ENCODE peak calls at places on chromosomes 1 and 21, in nine cellular contexts. V, Y, H, F, Q, U, L, K and W are unnamed samples.

GRCh38 chr1:59020151-59020997 is 236.5 kb upstream of the JUN start:
- DNase-seq in V (no peak), Y (no peak), H (no peak), F (no peak), Q (no peak), U (peak), L (peak), K (no peak), W (no peak)

GRCh38 chr1:199404976-199405375 is 622.5 kb upstream of the NR5A2 start:
- DNase-seq in V (no peak), Y (no peak), H (no peak), F (no peak), Q (no peak), U (no peak), L (no peak), K (no peak), W (no peak)

GRCh38 chr1:8259498-8260290 is 58.2 kb upstream of the SLC45A1 start:
- DNase-seq in V (no peak), Y (no peak), H (no peak), F (peak), Q (no peak), U (no peak), L (peak), K (peak), W (no peak)

GRCh38 chr1:112618721-112619517 is at the start of gene ST7L:
- DNase-seq in V (peak), Y (peak), H (peak), F (peak), Q (peak), U (no peak), L (peak), K (peak), W (peak)

GRCh38 chr21:45572231-45572630 is 30.0 kb upstream of the SLC19A1 start:
- DNase-seq in V (no peak), Y (peak), H (no peak), F (no peak), Q (no peak), U (no peak), L (peak), K (no peak), W (no peak)

GRCh38 chr21:15894596-15894995 is 164.8 kb downstream of the USP25 start:
- DNase-seq in V (no peak), Y (no peak), H (no peak), F (no peak), Q (no peak), U (no peak), L (no peak), K (no peak), W (no peak)

GRCh38 chr1:44634790-44635189 is 39.5 kb downstream of the TMEM53 start:
- DNase-seq in V (no peak), Y (no peak), H (no peak), F (no peak), Q (no peak), U (no peak), L (no peak), K (no peak), W (no peak)

GRCh38 chr1:214516434-214517326 is 34.7 kb downstream of the PTPN14 start:
- DNase-seq in V (no peak), Y (no peak), H (no peak), F (no peak), Q (no peak), U (no peak), L (no peak), K (no peak), W (no peak)

GRCh38 chr1:155226910-155227260 is 18.4 kb downstream of the MTX1 start:
- DNase-seq in V (peak), Y (no peak), H (no peak), F (peak), Q (peak), U (no peak), L (peak), K (peak), W (no peak)

GRCh38 chr1:214660900-214661299 is 57.9 kb downstream of the CENPF start:
- DNase-seq in V (no peak), Y (no peak), H (no peak), F (no peak), Q (peak), U (no peak), L (no peak), K (no peak), W (no peak)

GRCh38 chr1:110481968-110482623 is 31.1 kb downstream of the PROK1 start:
- DNase-seq in V (no peak), Y (no peak), H (no peak), F (no peak), Q (no peak), U (no peak), L (no peak), K (no peak), W (no peak)

GRCh38 chr1:117674521-117675400 is 68.9 kb downstream of the TENT5C start:
- DNase-seq in V (peak), Y (no peak), H (no peak), F (no peak), Q (no peak), U (no peak), L (no peak), K (no peak), W (no peak)

GRCh38 chr1:150619576-150620509 is 9.6 kb downstream of the ENSA start:
- DNase-seq in V (no peak), Y (no peak), H (no peak), F (no peak), Q (no peak), U (no peak), L (no peak), K (no peak), W (no peak)

GRCh38 chr1:87937774-87938173 is 609.1 kb downstream of the LMO4 start:
- DNase-seq in V (no peak), Y (no peak), H (peak), F (no peak), Q (no peak), U (no peak), L (no peak), K (no peak), W (no peak)

GRCh38 chr1:229461032-229461668 is 27.3 kb upstream of the ACTA1 start:
- DNase-seq in V (no peak), Y (no peak), H (no peak), F (no peak), Q (no peak), U (no peak), L (no peak), K (no peak), W (no peak)

GRCh38 chr1:31763671-31764306 is 351 bp downstream of the ADGRB2 start:
- DNase-seq in V (no peak), Y (no peak), H (no peak), F (no peak), Q (peak), U (no peak), L (no peak), K (no peak), W (no peak)

GRCh38 chr1:161044908-161045748 is 649 bp downstream of the USF1 start:
- DNase-seq in V (peak), Y (no peak), H (no peak), F (peak), Q (peak), U (no peak), L (peak), K (peak), W (no peak)

GRCh38 chr1:68321084-68321685 is 88.9 kb upstream of the WLS start:
- DNase-seq in V (peak), Y (no peak), H (no peak), F (peak), Q (peak), U (no peak), L (peak), K (peak), W (no peak)

GRCh38 chr1:7478142-7478796 is 292.8 kb upstream of the VAMP3 start:
- DNase-seq in V (no peak), Y (no peak), H (no peak), F (no peak), Q (no peak), U (no peak), L (no peak), K (no peak), W (no peak)

GRCh38 chr1:229887043-229887822 is 179.8 kb upstream of the GALNT2 start:
- DNase-seq in V (no peak), Y (no peak), H (no peak), F (no peak), Q (no peak), U (no peak), L (no peak), K (no peak), W (no peak)

GRCh38 chr1:231781887-231782286 is 155.3 kb downstream of the DISC1 start:
- DNase-seq in V (no peak), Y (no peak), H (no peak), F (no peak), Q (no peak), U (no peak), L (no peak), K (no peak), W (no peak)

GRCh38 chr1:215905493-215906095 is 338.5 kb downstream of the KCTD3 start:
- DNase-seq in V (no peak), Y (no peak), H (no peak), F (no peak), Q (no peak), U (no peak), L (no peak), K (no peak), W (no peak)

GRCh38 chr1:118290571-118290970 is 105.5 kb upstream of the SPAG17 start:
- DNase-seq in V (no peak), Y (no peak), H (no peak), F (no peak), Q (no peak), U (no peak), L (no peak), K (no peak), W (no peak)

GRCh38 chr1:115496904-115497527 is 144.8 kb upstream of the VANGL1 start:
- DNase-seq in V (no peak), Y (no peak), H (no peak), F (no peak), Q (no peak), U (no peak), L (no peak), K (no peak), W (no peak)

GRCh38 chr21:34154878-34155277 is 81.5 kb downstream of the MRPS6 start:
- DNase-seq in V (no peak), Y (no peak), H (no peak), F (no peak), Q (no peak), U (no peak), L (no peak), K (no peak), W (no peak)

GRCh38 chr1:236522937-236523703 is 662 bp upstream of the LGALS8 start:
- DNase-seq in V (peak), Y (no peak), H (no peak), F (no peak), Q (no peak), U (no peak), L (peak), K (peak), W (no peak)

GRCh38 chr1:109239580-109240068 is 9.7 kb upstream of the CELSR2 start:
- DNase-seq in V (peak), Y (no peak), H (no peak), F (no peak), Q (peak), U (no peak), L (no peak), K (peak), W (no peak)

GRCh38 chr1:23646086-23646485 is 45.5 kb upstream of the RPL11 start:
- DNase-seq in V (no peak), Y (no peak), H (no peak), F (no peak), Q (no peak), U (no peak), L (no peak), K (no peak), W (no peak)

GRCh38 chr1:206021796-206022365 is 1.8 kb downstream of the CTSE start:
- DNase-seq in V (no peak), Y (no peak), H (no peak), F (no peak), Q (no peak), U (no peak), L (no peak), K (no peak), W (no peak)